ENCODE peak calls at places on chromosomes 13 and 19, in seven cellular contexts. W, Y, N, B, L, G and C are unnamed samples.
A peak's percentile ranks its signal among the peaks of the same experiment; 100 is the strongest.

GRCh38 chr13:53012707-53013106 is 15.9 kb upstream of the OLFM4 start:
- DNase-seq in W (no peak), Y (no peak), N (no peak), B (no peak), L (no peak), G (no peak), C (no peak)

GRCh38 chr13:93522486-93522885 is 295.9 kb downstream of the GPC6 start:
- DNase-seq in W (no peak), Y (no peak), N (no peak), B (no peak), L (no peak), G (no peak), C (no peak)

GRCh38 chr19:38701455-38702063 is 42.7 kb downstream of the CAPN12 start:
- DNase-seq in W (no peak), Y (no peak), N (no peak), B (no peak), L (peak; percentile 41), G (no peak), C (no peak)

GRCh38 chr19:49631279-49631588 is 8.7 kb downstream of the RRAS start:
- DNase-seq in W (no peak), Y (no peak), N (no peak), B (no peak), L (no peak), G (no peak), C (no peak)

GRCh38 chr13:114017028-114017630 is 43.3 kb upstream of the C13orf46 start:
- DNase-seq in W (no peak), Y (no peak), N (no peak), B (no peak), L (no peak), G (peak; percentile 74), C (no peak)

GRCh38 chr13:107275945-107276614 is 708.1 kb upstream of the ARGLU1 start:
- DNase-seq in W (no peak), Y (no peak), N (no peak), B (no peak), L (no peak), G (no peak), C (no peak)

GRCh38 chr19:16875584-16876555 is 12.9 kb upstream of the F2RL3 start:
- DNase-seq in W (no peak), Y (no peak), N (no peak), B (no peak), L (no peak), G (no peak), C (no peak)

GRCh38 chr19:19538077-19538764 is at the start of gene CILP2:
- DNase-seq in W (peak; percentile 69), Y (peak; percentile 39), N (no peak), B (no peak), L (peak; percentile 26), G (peak; percentile 92), C (peak; percentile 82)

GRCh38 chr13:47076536-47076935 is 179.7 kb upstream of the HTR2A start:
- DNase-seq in W (no peak), Y (no peak), N (no peak), B (no peak), L (no peak), G (no peak), C (no peak)